ENCODE peak calls at places on chromosomes 11 and 22, in seven cellular contexts. M is CD4-positive, alpha-beta T cell; Z is NCI-H1417; O is NCI-H510A treated with DMSO at 0.1 percent for 48 hours; F is H7; V is iPS-NIHi11; B is endothelial cell. E is an unnamed sample.
A peak's percentile ranks its signal among the peaks of the same experiment; 100 is the strongest.

GRCh38 chr22:22698263-22698750 is 53.9 kb downstream of the GGTLC2 start:
- DNase-seq in M (no peak), Z (no peak), O (no peak), F (no peak), V (no peak), B (no peak), E (no peak)

GRCh38 chr11:115471367-115471766 is 32.8 kb downstream of the CADM1 start:
- DNase-seq in M (no peak), Z (no peak), O (no peak), F (no peak), V (no peak), B (no peak), E (no peak)

GRCh38 chr11:44559207-44559943 is 6.1 kb upstream of the CD82 start:
- DNase-seq in M (no peak), Z (no peak), O (no peak), F (peak; percentile 54), V (peak; percentile 65), B (no peak), E (peak; percentile 77)

GRCh38 chr11:94934362-94934761 is 39.0 kb downstream of the CWC15 start:
- DNase-seq in M (no peak), Z (no peak), O (no peak), F (peak; percentile 24), V (peak; percentile 62), B (peak; percentile 39), E (no peak)

GRCh38 chr22:39173787-39174497 is 21.5 kb upstream of the CBX7 start:
- DNase-seq in M (peak; percentile 31), Z (no peak), O (no peak), F (no peak), V (no peak), B (no peak), E (no peak)

GRCh38 chr11:48170840-48171233 is 45.8 kb upstream of the OR4B1 start:
- DNase-seq in M (no peak), Z (no peak), O (no peak), F (no peak), V (no peak), B (no peak), E (no peak)

GRCh38 chr11:33160587-33160986 is 693 bp downstream of the CSTF3 start:
- DNase-seq in M (no peak), Z (no peak), O (no peak), F (no peak), V (no peak), B (no peak), E (no peak)

GRCh38 chr11:57313788-57314135 is 11.0 kb downstream of the TNKS1BP1 start:
- DNase-seq in M (no peak), Z (no peak), O (no peak), F (peak; percentile 83), V (no peak), B (no peak), E (no peak)

GRCh38 chr22:40410272-40410671 is 39.9 kb downstream of the SGSM3 start:
- DNase-seq in M (no peak), Z (no peak), O (no peak), F (peak; percentile 48), V (no peak), B (no peak), E (no peak)

GRCh38 chr11:65722261-65722660 is 1.7 kb upstream of the RNASEH2C start:
- DNase-seq in M (no peak), Z (no peak), O (no peak), F (no peak), V (no peak), B (no peak), E (no peak)

GRCh38 chr22:38033522-38034277 is 23.5 kb upstream of the PICK1 start:
- DNase-seq in M (no peak), Z (no peak), O (no peak), F (peak; percentile 64), V (no peak), B (no peak), E (no peak)

GRCh38 chr22:33302049-33302545 is 243.9 kb upstream of the SYN3 start:
- DNase-seq in M (peak; percentile 17), Z (peak; percentile 59), O (peak; percentile 65), F (peak; percentile 84), V (peak; percentile 85), B (peak; percentile 90), E (peak; percentile 90)

GRCh38 chr22:22465782-22466181 is 42.8 kb downstream of the ZNF280B start:
- DNase-seq in M (no peak), Z (no peak), O (no peak), F (no peak), V (no peak), B (no peak), E (no peak)

GRCh38 chr11:61025819-61026120 is 54.3 kb downstream of the CD6 start:
- DNase-seq in M (no peak), Z (no peak), O (no peak), F (no peak), V (no peak), B (no peak), E (no peak)

GRCh38 chr22:27317961-27318360 is 483.6 kb downstream of the MN1 start:
- DNase-seq in M (no peak), Z (no peak), O (no peak), F (no peak), V (no peak), B (no peak), E (no peak)

GRCh38 chr11:103608566-103608965 is 427.9 kb upstream of the DDI1 start:
- DNase-seq in M (no peak), Z (no peak), O (no peak), F (no peak), V (no peak), B (no peak), E (no peak)

GRCh38 chr11:109865558-109866186 is 227.5 kb upstream of the ZC3H12C start:
- DNase-seq in M (no peak), Z (peak; percentile 20), O (peak; percentile 53), F (no peak), V (no peak), B (no peak), E (no peak)

GRCh38 chr11:22785251-22785650 is 44.4 kb downstream of the SVIP start:
- DNase-seq in M (no peak), Z (no peak), O (no peak), F (no peak), V (no peak), B (no peak), E (no peak)

GRCh38 chr11:45091563-45092392 is 54.7 kb upstream of the PRDM11 start:
- DNase-seq in M (no peak), Z (no peak), O (no peak), F (peak; percentile 80), V (peak; percentile 55), B (peak; percentile 28), E (no peak)

GRCh38 chr11:65432133-65432650 is 9.6 kb downstream of the NEAT1 start:
- DNase-seq in M (no peak), Z (no peak), O (no peak), F (no peak), V (no peak), B (no peak), E (no peak)

GRCh38 chr11:100918551-100919500 is 210.8 kb downstream of the PGR start:
- DNase-seq in M (no peak), Z (peak; percentile 64), O (no peak), F (no peak), V (peak; percentile 13), B (no peak), E (no peak)

GRCh38 chr22:24592144-24592845 is 578 bp downstream of the LRRC75B start:
- DNase-seq in M (no peak), Z (no peak), O (no peak), F (peak; percentile 86), V (peak; percentile 69), B (no peak), E (peak; percentile 50)

GRCh38 chr11:124740277-124740882 is 638 bp downstream of the NRGN start:
- DNase-seq in M (peak; percentile 48), Z (no peak), O (no peak), F (peak; percentile 69), V (no peak), B (no peak), E (peak; percentile 73)

GRCh38 chr11:44934110-44934509 is 16.6 kb downstream of the TP53I11 start:
- DNase-seq in M (no peak), Z (no peak), O (no peak), F (no peak), V (no peak), B (no peak), E (no peak)

GRCh38 chr11:48116843-48117242 is 99.8 kb upstream of the OR4B1 start:
- DNase-seq in M (no peak), Z (no peak), O (no peak), F (peak; percentile 50), V (no peak), B (peak; percentile 42), E (no peak)

GRCh38 chr11:12184696-12185095 is 74.3 kb downstream of the MICAL2 start:
- DNase-seq in M (no peak), Z (no peak), O (no peak), F (no peak), V (no peak), B (no peak), E (no peak)

GRCh38 chr22:20188567-20188877 is 37.7 kb upstream of the CCDC188 start:
- DNase-seq in M (no peak), Z (no peak), O (no peak), F (no peak), V (no peak), B (no peak), E (no peak)

GRCh38 chr22:47274196-47274595 is 511.7 kb downstream of the TBC1D22A start:
- DNase-seq in M (no peak), Z (no peak), O (no peak), F (no peak), V (no peak), B (no peak), E (no peak)

E was measured in ecto neural progenitor cell.